ENCODE peak calls at places on chromosomes 12 and 14, in nine cellular contexts. A is anterior cingulate cortex, D is EL, K is ascending aorta, T is RKO, L is non-pigmented ciliary epithelial cell, M is cardiac fibroblast, N is cardiac muscle cell, S is GM04503. O is an unnamed sample.

GRCh38 chr14:77485901-77486678 is 12.5 kb downstream of the ISM2 start:
- DNase-seq in T (peak; percentile 84), D (peak; percentile 75), M (no peak), L (peak; percentile 60), K (no peak), A (no peak), N (no peak), S (peak; percentile 30), O (peak; percentile 46)

GRCh38 chr12:66296171-66296683 is 6.1 kb upstream of the HELB start:
- DNase-seq in N (no peak), S (no peak), K (no peak), L (no peak), A (no peak), M (no peak), D (no peak), T (peak; percentile 47), O (no peak)

GRCh38 chr12:5059358-5059757 is 15.7 kb downstream of the KCNA5 start:
- DNase-seq in S (no peak), D (no peak), K (no peak), T (no peak), L (no peak), N (no peak), M (no peak), A (no peak), O (no peak)

GRCh38 chr14:64255756-64256155 is 38.4 kb downstream of the ESR2 start:
- DNase-seq in N (no peak), L (no peak), D (no peak), T (no peak), M (no peak), K (no peak), S (no peak), A (no peak), O (no peak)

GRCh38 chr14:77601846-77602609 is 14.4 kb downstream of the SPTLC2 start:
- DNase-seq in N (no peak), S (no peak), D (peak; percentile 43), L (no peak), M (no peak), A (no peak), K (no peak), T (no peak), O (no peak)

GRCh38 chr12:52555577-52555976 is 2.6 kb upstream of the KRT71 start:
- DNase-seq in N (no peak), A (no peak), D (no peak), S (no peak), K (no peak), M (no peak), T (no peak), L (no peak), O (no peak)

GRCh38 chr12:37672655-37673260 is 643.8 kb upstream of the ALG10B start:
- DNase-seq in N (no peak), D (no peak), L (no peak), A (no peak), M (no peak), T (peak; percentile 1), S (no peak), K (no peak), O (peak; percentile 8)

GRCh38 chr14:95858893-95859292 is 17.7 kb upstream of the TUNAR start:
- DNase-seq in T (no peak), N (no peak), A (no peak), M (no peak), S (no peak), K (no peak), L (no peak), D (no peak), O (no peak)

GRCh38 chr14:77584809-77585208 is 31.6 kb downstream of the SPTLC2 start:
- DNase-seq in T (no peak), M (no peak), N (no peak), K (no peak), A (peak; percentile 36), D (no peak), L (no peak), S (no peak), O (no peak)

GRCh38 chr12:5318874-5319273 is 113.0 kb upstream of the NTF3 start:
- DNase-seq in N (peak; percentile 0), M (peak; percentile 5), K (no peak), A (no peak), S (peak; percentile 67), T (peak; percentile 62), D (peak; percentile 74), L (peak; percentile 24), O (peak; percentile 2)

GRCh38 chr14:23362200-23362599 is 2.8 kb downstream of the EFS start:
- DNase-seq in A (no peak), T (peak; percentile 7), D (peak; percentile 17), K (peak; percentile 60), N (no peak), L (no peak), M (peak; percentile 10), S (no peak), O (peak; percentile 41)

GRCh38 chr14:75200451-75200850 is 24.0 kb upstream of the TMED10 start:
- DNase-seq in A (no peak), D (no peak), K (no peak), N (no peak), T (no peak), S (no peak), M (no peak), L (no peak), O (no peak)

GRCh38 chr12:51926718-51927117 is 19.4 kb downstream of the ACVRL1 start:
- DNase-seq in M (peak; percentile 68), D (no peak), T (peak; percentile 26), L (no peak), N (peak; percentile 66), S (no peak), K (peak; percentile 63), A (no peak), O (peak; percentile 75)

GRCh38 chr14:99930420-99931274 is 134.6 kb upstream of the EVL start:
- DNase-seq in L (no peak), T (no peak), D (no peak), M (peak; percentile 10), N (no peak), S (no peak), K (peak; percentile 56), A (no peak), O (no peak)

GRCh38 chr12:111887916-111888745 is 46.1 kb downstream of the MAPKAPK5 start:
- DNase-seq in A (no peak), S (no peak), N (no peak), T (no peak), M (no peak), K (no peak), L (no peak), D (no peak), O (peak; percentile 16)

GRCh38 chr12:2190085-2190484 is 137.3 kb downstream of the CACNA1C start:
- DNase-seq in N (no peak), D (no peak), L (no peak), K (no peak), A (no peak), M (no peak), T (no peak), S (no peak), O (no peak)

GRCh38 chr14:83975435-83976222 is 1554.3 kb upstream of the FLRT2 start:
- DNase-seq in A (no peak), T (no peak), D (no peak), K (no peak), L (no peak), N (peak; percentile 48), M (peak; percentile 26), S (no peak), O (peak; percentile 31)

GRCh38 chr12:90954921-90955320 is at the start of gene CCER1:
- DNase-seq in A (no peak), N (no peak), M (no peak), S (no peak), K (no peak), L (no peak), T (no peak), D (no peak), O (no peak)

GRCh38 chr12:57881035-57881973 is 34.8 kb upstream of the CTDSP2 start:
- DNase-seq in A (no peak), D (peak; percentile 79), M (peak; percentile 27), N (no peak), L (no peak), T (no peak), K (no peak), S (no peak), O (peak; percentile 71)

GRCh38 chr12:130872179-130873096 is 572 bp downstream of the RAN start:
- DNase-seq in T (no peak), S (no peak), M (peak; percentile 32), L (no peak), K (peak; percentile 66), N (peak; percentile 33), A (peak; percentile 40), D (peak; percentile 29), O (peak; percentile 52)

GRCh38 chr14:54127526-54127925 is 170.9 kb upstream of the BMP4 start:
- DNase-seq in D (peak; percentile 18), A (no peak), N (peak; percentile 73), T (no peak), M (peak; percentile 53), L (peak; percentile 42), S (no peak), K (no peak), O (peak; percentile 51)

GRCh38 chr14:96938946-96939345 is 141.8 kb downstream of the VRK1 start:
- DNase-seq in N (no peak), K (no peak), M (no peak), S (no peak), A (no peak), T (no peak), L (no peak), D (no peak), O (no peak)

GRCh38 chr14:74038015-74038859 is 19.1 kb downstream of the BBOF1 start:
- DNase-seq in L (no peak), T (peak; percentile 79), K (no peak), N (peak; percentile 69), D (peak; percentile 64), S (no peak), A (no peak), M (peak; percentile 76), O (peak; percentile 78)

GRCh38 chr12:110846615-110847566 is at the start of gene CCDC63:
- DNase-seq in A (peak; percentile 6), M (peak; percentile 56), N (peak; percentile 62), L (no peak), D (peak; percentile 47), S (no peak), T (no peak), K (peak; percentile 75), O (peak; percentile 52)

GRCh38 chr14:99946652-99947489 is 118.4 kb upstream of the EVL start:
- DNase-seq in D (peak; percentile 20), K (no peak), A (no peak), N (peak; percentile 18), L (no peak), M (peak; percentile 14), T (no peak), S (no peak), O (no peak)

GRCh38 chr12:132593071-132593470 is 17.3 kb downstream of the LRCOL1 start:
- DNase-seq in N (no peak), D (no peak), L (no peak), K (no peak), M (no peak), S (no peak), T (no peak), A (no peak), O (no peak)

GRCh38 chr14:65414961-65415589 is 2.5 kb downstream of the FUT8 start:
- DNase-seq in S (no peak), L (no peak), D (peak; percentile 50), K (no peak), N (peak; percentile 63), A (no peak), T (peak; percentile 61), M (peak; percentile 65), O (peak; percentile 68)

GRCh38 chr14:34018125-34018524 is 67.3 kb upstream of the EGLN3 start:
- DNase-seq in T (no peak), L (no peak), N (no peak), S (no peak), K (no peak), A (no peak), M (no peak), D (no peak), O (no peak)

GRCh38 chr12:53478865-53479264 is 20.4 kb downstream of the MAP3K12 start:
- DNase-seq in N (no peak), S (no peak), A (no peak), M (no peak), D (no peak), T (no peak), L (no peak), K (no peak), O (no peak)

GRCh38 chr12:49296836-49297694 is 2.1 kb downstream of the PRPH start:
- DNase-seq in L (no peak), T (peak; percentile 35), K (no peak), M (no peak), D (peak; percentile 43), S (no peak), N (no peak), A (no peak), O (no peak)

GRCh38 chr14:46951103-46951502 is 299.5 kb upstream of the RPL10L start:
- DNase-seq in L (no peak), A (no peak), N (no peak), D (no peak), M (no peak), K (no peak), S (no peak), T (peak; percentile 4), O (no peak)

O was measured in choroid plexus epithelial cell.